ENCODE peak calls at places on chromosomes 1 and 21, in eight cellular contexts. F is stomach, G is IMR-90, X is suprapubic skin, R is heart left ventricle, Y is spleen, B is transverse colon, K is prostate gland. C is an unnamed sample. For H3K4me1, the result is how much of the 10 kb centered on the place peaks cover.

GRCh38 chr1:6459850-6460265 is 6.1 kb downstream of the TNFRSF25 start:
- DNase-seq in F (no peak), Y (no peak), K (no peak), R (no peak), X (no peak), G (no peak), B (no peak), C (no peak)

GRCh38 chr21:17612023-17612564 is 607 bp downstream of the BTG3 start:
- DNase-seq in R (peak), K (peak), G (peak), X (peak), Y (peak), F (peak), B (peak), C (peak)

GRCh38 chr1:206782448-206782847 is 10.2 kb upstream of the IL10 start:
- DNase-seq in B (no peak), K (no peak), Y (no peak), R (no peak), X (no peak), F (no peak), G (no peak), C (no peak)

GRCh38 chr1:26077524-26077923 is 10.1 kb upstream of the TRIM63 start:
- DNase-seq in Y (no peak), B (no peak), F (no peak), R (no peak), G (no peak), K (no peak), X (no peak), C (no peak)

GRCh38 chr1:230441183-230441582 is 15.1 kb upstream of the PGBD5 start:
- DNase-seq in R (no peak), G (no peak), B (no peak), K (no peak), X (no peak), Y (no peak), F (no peak), C (no peak)

GRCh38 chr1:208047975-208048374 is 137.1 kb upstream of the CD34 start:
- DNase-seq in F (no peak), K (peak), B (no peak), Y (no peak), G (no peak), X (no peak), R (peak), C (peak)

GRCh38 chr1:207034998-207035397 is 2.4 kb upstream of the C1orf116 start:
- DNase-seq in B (no peak), G (peak), K (no peak), R (no peak), X (no peak), Y (no peak), F (no peak), C (no peak)

GRCh38 chr1:239288964-239289535 is 97.3 kb upstream of the CHRM3 start:
- DNase-seq in B (no peak), F (no peak), R (no peak), G (no peak), Y (no peak), K (no peak), X (no peak), C (no peak)

GRCh38 chr1:68128157-68128556 is 77.7 kb upstream of the DIRAS3 start:
- DNase-seq in X (no peak), K (no peak), F (no peak), Y (no peak), R (no peak), G (peak), B (no peak), C (no peak)

GRCh38 chr1:158285756-158286241 is 3.9 kb upstream of the CD1C start:
- DNase-seq in F (peak), K (no peak), R (peak), X (peak), B (peak), G (no peak), Y (peak), C (no peak)

GRCh38 chr1:245684636-245685035 is 529.9 kb downstream of the KIF26B start:
- DNase-seq in B (no peak), R (no peak), F (peak), K (no peak), X (peak), Y (no peak), G (no peak), C (no peak)

GRCh38 chr1:61975621-61976020 is 219.0 kb upstream of the L1TD1 start:
- DNase-seq in R (no peak), K (no peak), B (no peak), G (no peak), F (no peak), Y (no peak), X (no peak), C (no peak)

GRCh38 chr1:112260699-112261098 is 135.3 kb upstream of the CTTNBP2NL start:
- DNase-seq in Y (no peak), X (no peak), R (no peak), K (no peak), F (no peak), B (no peak), G (no peak), C (no peak)

GRCh38 chr21:42830456-42831455 is 48.6 kb downstream of the WDR4 start:
- DNase-seq in B (no peak), G (no peak), Y (peak), F (peak), K (no peak), R (no peak), X (peak), C (no peak)

GRCh38 chr1:160256396-160257046 is 5.8 kb downstream of the DCAF8 start:
- DNase-seq in B (no peak), X (no peak), F (no peak), K (no peak), Y (no peak), G (peak), R (no peak), C (no peak)

GRCh38 chr1:170620164-170620563 is 43.8 kb upstream of the PRRX1 start:
- DNase-seq in K (no peak), F (no peak), R (no peak), G (peak), X (no peak), Y (no peak), B (no peak), C (no peak)

GRCh38 chr1:221849110-221849509 is 107.2 kb upstream of the DUSP10 start:
- DNase-seq in B (no peak), X (no peak), R (no peak), G (no peak), F (no peak), K (no peak), Y (no peak), C (no peak)

GRCh38 chr1:186044079-186044685 is 310.0 kb downstream of the HMCN1 start:
- DNase-seq in G (no peak), K (no peak), B (no peak), R (no peak), Y (no peak), X (no peak), F (no peak), C (no peak)

GRCh38 chr1:217244946-217245345 is 385.9 kb downstream of the GPATCH2 start:
- DNase-seq in X (no peak), R (no peak), F (no peak), B (no peak), K (no peak), Y (no peak), G (no peak), C (no peak)

GRCh38 chr1:185401019-185401418 is 84.0 kb upstream of the IVNS1ABP start:
- DNase-seq in X (no peak), G (peak), R (no peak), F (no peak), B (no peak), K (no peak), Y (no peak), C (no peak)

GRCh38 chr1:61403863-61404615 is 320.9 kb downstream of the TM2D1 start:
- DNase-seq in F (no peak), B (no peak), G (no peak), X (no peak), R (no peak), K (no peak), Y (no peak), C (no peak)

GRCh38 chr1:29122987-29123870 is 474 bp downstream of the TMEM200B start:
- DNase-seq in B (peak), K (no peak), X (no peak), Y (no peak), R (no peak), G (peak), F (no peak), C (peak)

GRCh38 chr1:107135466-107135865 is 5.4 kb upstream of the NTNG1 start:
- DNase-seq in Y (no peak), R (no peak), B (no peak), G (peak), X (no peak), F (no peak), K (no peak), C (no peak)

GRCh38 chr1:101653482-101653946 is 343.2 kb downstream of the OLFM3 start:
- DNase-seq in X (no peak), B (peak), Y (no peak), K (no peak), R (no peak), G (peak), F (no peak), C (no peak)

GRCh38 chr1:92486251-92487077 is at the start of gene GFI1:
- DNase-seq in B (peak), Y (peak), F (peak), G (no peak), X (no peak), K (no peak), R (no peak), C (no peak)

GRCh38 chr21:44301961-44302406 is 2.1 kb downstream of the PFKL start:
- DNase-seq in G (no peak), F (peak), R (no peak), B (peak), K (no peak), Y (no peak), X (no peak), C (no peak)

GRCh38 chr1:92711473-92712165 is 73.3 kb downstream of the EVI5 start:
- DNase-seq in B (no peak), F (no peak), R (no peak), Y (no peak), X (no peak), G (no peak), K (no peak), C (no peak)

GRCh38 chr1:234980224-234980656 is 148.4 kb downstream of the TOMM20 start:
- DNase-seq in R (no peak), K (no peak), G (no peak), B (no peak), X (no peak), F (no peak), Y (no peak), C (no peak)

GRCh38 chr1:205780335-205780734 is 5.1 kb upstream of the RAB29 start:
- DNase-seq in K (no peak), Y (no peak), B (no peak), X (no peak), R (no peak), G (no peak), F (no peak), C (no peak)

GRCh38 chr1:207181838-207182237 is 77.8 kb downstream of the C4BPA start:
- DNase-seq in F (no peak), Y (no peak), K (no peak), B (no peak), G (no peak), R (no peak), X (no peak), C (no peak)

GRCh38 chr1:22025368-22026154 is 24.1 kb downstream of the CELA3A start:
- DNase-seq in R (peak), B (peak), Y (peak), F (peak), G (peak), X (peak), K (peak), C (peak)

GRCh38 chr1:119132179-119132578 is 8.3 kb downstream of the WARS2 start:
- DNase-seq in F (no peak), R (no peak), B (no peak), K (no peak), X (no peak), Y (no peak), G (no peak), C (no peak)

GRCh38 chr1:97820470-97821188 is 100.2 kb downstream of the DPYD start:
- DNase-seq in R (no peak), G (peak), K (peak), Y (no peak), X (no peak), B (no peak), F (no peak), C (no peak)

GRCh38 chr1:64171797-64172281 is 31.6 kb upstream of the UBE2U start:
- DNase-seq in X (no peak), G (peak), R (no peak), B (no peak), Y (no peak), K (peak), F (no peak), C (no peak)

GRCh38 chr1:64398937-64399336 is 71.0 kb upstream of the CACHD1 start:
- DNase-seq in G (no peak), X (no peak), K (no peak), R (no peak), Y (no peak), F (no peak), B (no peak), C (no peak)

GRCh38 chr1:173451981-173452380 is 25.2 kb upstream of the PRDX6 start:
- DNase-seq in B (peak), F (peak), G (peak), X (no peak), R (peak), Y (no peak), K (peak), C (no peak)

GRCh38 chr21:21439761-21440160 is 441.6 kb downstream of the NCAM2 start:
- DNase-seq in X (no peak), R (no peak), G (peak), K (no peak), Y (no peak), F (no peak), B (no peak), C (no peak)

GRCh38 chr1:28365864-28366263 is 3.7 kb upstream of the PHACTR4 start:
- DNase-seq in B (peak), X (no peak), G (no peak), K (peak), Y (no peak), F (no peak), R (no peak), C (no peak)

GRCh38 chr1:246809473-246809872 is 85.3 kb downstream of the SCCPDH start:
- DNase-seq in X (no peak), Y (peak), B (no peak), G (no peak), R (no peak), K (no peak), F (no peak), C (no peak)
- TF ChIP-seq CTCF in X (no peak), Y (no peak), B (no peak), G (no peak), R (no peak), K (no peak), F (no peak), C (no peak)

DNA sequence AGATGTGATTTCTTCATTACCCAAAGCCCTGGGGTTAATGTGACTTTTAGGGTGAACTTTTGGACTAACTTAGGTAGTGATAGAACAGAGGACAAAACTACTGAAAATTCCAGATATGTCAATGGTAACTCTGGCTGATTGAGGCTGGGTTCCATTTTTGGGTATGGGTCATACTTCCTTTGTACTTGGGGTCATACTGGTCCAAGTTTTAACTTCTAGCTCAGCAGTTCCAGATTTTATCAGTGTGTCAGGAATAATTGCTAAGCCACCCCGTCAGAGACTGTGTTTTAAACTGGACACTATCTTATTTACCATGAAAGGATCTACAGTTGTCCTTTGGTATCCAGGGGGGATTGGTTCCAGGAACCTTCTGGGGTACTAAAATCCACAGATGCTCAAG is 4.0 kb downstream of the SMAP2 start:
- DNase-seq in F (no peak), Y (no peak), X (no peak), R (no peak), K (no peak), G (no peak), B (no peak), C (no peak)
- H3K4me1 ChIP-seq in F (half or more), Y (half or more), X (under half), R (under half), K (under half), G (under half), B (under half), C (under half)

GRCh38 chr1:202861420-202862121 is 27.4 kb downstream of the RABIF start:
- DNase-seq in B (peak), G (peak), R (peak), F (peak), X (peak), Y (peak), K (peak), C (peak)
- TF ChIP-seq POLR2A in B (peak), G (no peak), R (peak), F (no peak), X (no peak), Y (no peak), K (peak), C (peak)

DNA sequence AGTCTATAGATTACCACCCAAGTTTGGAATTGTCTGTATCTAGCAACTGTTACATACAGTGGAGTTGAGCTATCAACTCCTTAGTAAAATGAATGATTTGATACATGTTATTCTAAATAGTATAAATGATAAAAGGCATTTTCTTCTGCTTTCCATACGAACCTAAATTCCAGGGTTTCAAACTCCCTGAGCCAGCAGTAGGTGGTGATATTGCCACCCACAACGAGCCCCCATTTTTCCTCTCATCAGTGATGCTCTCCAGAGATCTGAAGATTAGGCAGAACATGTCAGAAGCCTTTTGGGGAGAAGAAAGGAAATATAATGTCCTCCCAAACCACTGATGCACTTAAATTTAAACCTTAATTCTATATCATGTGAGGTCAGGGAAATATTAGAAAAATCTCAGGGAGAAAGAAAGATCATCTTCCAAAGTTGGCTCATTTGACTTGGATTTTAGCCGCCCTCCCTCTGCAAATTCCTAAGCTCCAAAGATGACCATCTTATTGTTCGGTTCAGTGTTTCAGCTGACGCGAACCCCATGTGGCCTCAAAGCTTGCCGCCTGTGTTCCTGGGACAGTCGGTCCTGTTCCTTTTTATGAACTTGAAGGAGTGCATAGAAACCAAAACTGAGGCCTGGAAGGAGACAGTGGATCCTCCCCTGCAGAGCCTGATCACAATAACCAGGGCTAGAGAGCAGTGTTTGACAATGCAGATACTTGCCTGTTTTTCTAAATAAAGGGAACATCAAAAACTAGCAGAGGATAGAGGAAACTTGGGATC is 2.3 kb downstream of the EVA1C start:
- DNase-seq in Y (no peak), X (no peak), R (no peak), G (peak), F (no peak), K (no peak), B (no peak), C (no peak)
- TF ChIP-seq CTCF in Y (no peak), X (no peak), R (no peak), G (peak), F (no peak), K (peak), B (peak), C (no peak)

DNA sequence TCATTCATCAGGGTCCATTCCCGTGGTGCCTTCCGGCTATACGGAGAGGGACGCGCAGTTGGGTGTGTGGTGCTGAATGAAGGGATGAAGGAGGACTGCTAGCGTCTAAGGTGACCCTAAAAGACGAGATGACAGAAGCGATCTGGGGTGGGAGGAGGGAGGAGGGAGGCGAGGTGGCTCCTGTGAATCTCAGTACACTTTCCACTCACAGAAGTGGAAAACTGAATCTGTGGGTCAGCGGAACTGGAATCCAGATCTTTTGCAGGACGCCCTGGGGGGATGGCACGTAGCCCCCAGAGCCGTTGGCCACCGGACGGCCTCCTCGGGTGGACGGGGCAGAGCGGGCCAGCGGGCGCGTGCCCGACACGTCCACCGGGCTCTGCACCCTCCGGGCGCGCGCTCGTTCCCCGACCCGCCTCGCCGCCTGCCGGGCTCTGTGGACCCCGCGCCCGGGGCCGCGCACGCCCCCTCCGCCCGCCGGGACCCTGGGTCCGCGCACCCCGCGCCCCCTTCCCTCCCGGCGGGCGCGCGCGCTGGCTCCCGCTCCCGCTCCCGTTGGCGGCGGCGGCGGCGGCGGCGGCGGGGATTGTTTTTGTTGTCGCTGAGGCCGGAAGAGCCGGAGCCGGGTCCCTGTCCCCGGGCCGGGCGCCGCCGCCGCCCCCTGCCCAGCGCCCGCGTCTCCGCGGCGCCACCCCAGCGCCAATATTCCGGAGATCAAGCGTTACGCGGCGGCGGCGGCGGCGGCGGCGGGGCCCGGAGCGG is at the start of gene AGO4:
- DNase-seq in F (peak), K (peak), G (peak), X (no peak), Y (peak), B (peak), R (peak), C (peak)
- H3K4me1 ChIP-seq in F (under half), K (under half), G (under half), X (under half), Y (under half), B (under half), R (under half), C (under half)

GRCh38 chr1:151762941-151763921 is at the start of gene MRPL9:
- DNase-seq in B (peak), Y (peak), R (peak), G (peak), K (peak), F (peak), X (peak), C (peak)
- TF ChIP-seq POLR2A in B (peak), Y (no peak), R (peak), G (peak), K (peak), F (no peak), X (no peak), C (peak)

GRCh38 chr1:1799716-1800115 is 21.4 kb upstream of the NADK start:
- DNase-seq in F (no peak), Y (peak), K (no peak), R (no peak), B (no peak), G (no peak), X (no peak), C (no peak)

GRCh38 chr1:1797731-1798341 is 19.6 kb upstream of the NADK start:
- DNase-seq in K (no peak), X (no peak), Y (no peak), G (no peak), B (no peak), F (peak), R (no peak), C (no peak)

GRCh38 chr1:1793481-1794244 is 15.4 kb upstream of the NADK start:
- DNase-seq in B (no peak), R (no peak), Y (no peak), G (no peak), K (no peak), F (no peak), X (no peak), C (no peak)

GRCh38 chr1:1794999-1795398 is 16.7 kb upstream of the NADK start:
- DNase-seq in Y (no peak), X (no peak), G (no peak), F (no peak), K (no peak), B (no peak), R (no peak), C (no peak)

DNA sequence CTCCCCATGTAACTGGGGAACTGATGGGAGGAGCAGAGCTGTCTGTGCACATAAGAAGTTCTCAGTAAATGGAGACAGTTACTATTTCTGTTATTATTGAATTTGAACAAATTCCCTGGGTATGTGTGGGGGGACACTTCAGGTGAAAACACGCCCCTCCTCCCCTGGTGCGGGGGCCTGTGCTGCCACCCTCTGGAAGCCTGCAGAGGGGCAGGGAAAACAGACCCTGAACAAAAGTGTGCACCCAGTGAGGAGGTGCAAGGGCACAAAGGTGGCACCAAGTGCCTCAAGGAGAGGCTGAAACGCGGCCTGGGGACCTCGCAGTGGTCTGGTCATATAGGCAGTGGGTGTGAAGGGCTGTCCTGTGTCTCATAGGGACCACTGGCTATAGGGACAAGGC is 18.2 kb upstream of the NADK start:
- DNase-seq in F (no peak), Y (no peak), K (no peak), G (no peak), R (no peak), B (no peak), X (no peak), C (no peak)
- TF ChIP-seq CTCF in F (no peak), Y (no peak), K (no peak), G (peak), R (peak), B (peak), X (no peak), C (no peak)